ENCODE peak calls at places on chromosomes 7 and 10, in eight cellular contexts. One of them, this sample, is unnamed.

GRCh38 chr7:142460402-142461117 is 202.7 kb upstream of the PRSS58 start:
- DNase-seq in right lobe of liver: no peak
- DNase-seq in fibroblast of lung: peak
- DNase-seq in HFF-Myc: no peak
- DNase-seq in foreskin fibroblast: peak
- DNase-seq in AG04449: no peak
- DNase-seq in cardiac muscle cell: no peak
- DNase-seq in esophagus muscularis mucosa: no peak
- DNase-seq in this sample: no peak

GRCh38 chr7:102318482-102318971 is 31.9 kb downstream of the SH2B2 start:
- DNase-seq in right lobe of liver: no peak
- DNase-seq in fibroblast of lung: peak
- DNase-seq in HFF-Myc: no peak
- DNase-seq in foreskin fibroblast: peak
- DNase-seq in AG04449: no peak
- DNase-seq in cardiac muscle cell: no peak
- DNase-seq in esophagus muscularis mucosa: no peak
- DNase-seq in this sample: peak

GRCh38 chr10:60123172-60123571 is 216.8 kb upstream of the CCDC6 start:
- DNase-seq in right lobe of liver: no peak
- DNase-seq in fibroblast of lung: peak
- DNase-seq in HFF-Myc: peak
- DNase-seq in foreskin fibroblast: peak
- DNase-seq in AG04449: no peak
- DNase-seq in cardiac muscle cell: no peak
- DNase-seq in esophagus muscularis mucosa: no peak
- DNase-seq in this sample: no peak

GRCh38 chr7:134562136-134562535 is 13.2 kb downstream of the AKR1B15 start:
- DNase-seq in right lobe of liver: no peak
- DNase-seq in fibroblast of lung: peak
- DNase-seq in HFF-Myc: peak
- DNase-seq in foreskin fibroblast: peak
- DNase-seq in AG04449: peak
- DNase-seq in cardiac muscle cell: no peak
- DNase-seq in esophagus muscularis mucosa: no peak
- DNase-seq in this sample: no peak

GRCh38 chr10:75358121-75358520 is 43.4 kb downstream of the ZNF503 start:
- DNase-seq in right lobe of liver: no peak
- DNase-seq in fibroblast of lung: no peak
- DNase-seq in HFF-Myc: no peak
- DNase-seq in foreskin fibroblast: no peak
- DNase-seq in AG04449: no peak
- DNase-seq in cardiac muscle cell: no peak
- DNase-seq in esophagus muscularis mucosa: no peak
- DNase-seq in this sample: no peak

GRCh38 chr7:140653319-140654108 is 12.9 kb upstream of the DENND2A start:
- DNase-seq in right lobe of liver: peak
- DNase-seq in fibroblast of lung: peak
- DNase-seq in HFF-Myc: peak
- DNase-seq in foreskin fibroblast: peak
- DNase-seq in AG04449: no peak
- DNase-seq in cardiac muscle cell: peak
- DNase-seq in esophagus muscularis mucosa: no peak
- DNase-seq in this sample: peak

GRCh38 chr10:128587689-128588088 is 461.5 kb upstream of the MKI67 start:
- DNase-seq in right lobe of liver: no peak
- DNase-seq in fibroblast of lung: no peak
- DNase-seq in HFF-Myc: no peak
- DNase-seq in foreskin fibroblast: no peak
- DNase-seq in AG04449: no peak
- DNase-seq in cardiac muscle cell: no peak
- DNase-seq in esophagus muscularis mucosa: no peak
- DNase-seq in this sample: no peak

GRCh38 chr7:69880848-69881247 is 282.6 kb downstream of the AUTS2 start:
- DNase-seq in right lobe of liver: no peak
- DNase-seq in fibroblast of lung: no peak
- DNase-seq in HFF-Myc: no peak
- DNase-seq in foreskin fibroblast: no peak
- DNase-seq in AG04449: no peak
- DNase-seq in cardiac muscle cell: no peak
- DNase-seq in esophagus muscularis mucosa: no peak
- DNase-seq in this sample: no peak

GRCh38 chr10:124707546-124707945 is 36.6 kb downstream of the FAM53B start:
- DNase-seq in right lobe of liver: peak
- DNase-seq in fibroblast of lung: no peak
- DNase-seq in HFF-Myc: no peak
- DNase-seq in foreskin fibroblast: no peak
- DNase-seq in AG04449: no peak
- DNase-seq in cardiac muscle cell: no peak
- DNase-seq in esophagus muscularis mucosa: no peak
- DNase-seq in this sample: peak

GRCh38 chr10:104640339-104641149 is 546 bp upstream of the SORCS3 start:
- DNase-seq in right lobe of liver: no peak
- DNase-seq in fibroblast of lung: no peak
- DNase-seq in HFF-Myc: no peak
- DNase-seq in foreskin fibroblast: peak
- DNase-seq in AG04449: no peak
- DNase-seq in cardiac muscle cell: peak
- DNase-seq in esophagus muscularis mucosa: peak
- DNase-seq in this sample: no peak
- H3K4me3 ChIP-seq in right lobe of liver: no peak
- H3K4me3 ChIP-seq in fibroblast of lung: no peak
- H3K4me3 ChIP-seq in HFF-Myc: no peak
- H3K4me3 ChIP-seq in foreskin fibroblast: no peak
- H3K4me3 ChIP-seq in AG04449: no peak
- H3K4me3 ChIP-seq in cardiac muscle cell: peak
- H3K4me3 ChIP-seq in esophagus muscularis mucosa: peak
- H3K4me3 ChIP-seq in this sample: peak

DNA sequence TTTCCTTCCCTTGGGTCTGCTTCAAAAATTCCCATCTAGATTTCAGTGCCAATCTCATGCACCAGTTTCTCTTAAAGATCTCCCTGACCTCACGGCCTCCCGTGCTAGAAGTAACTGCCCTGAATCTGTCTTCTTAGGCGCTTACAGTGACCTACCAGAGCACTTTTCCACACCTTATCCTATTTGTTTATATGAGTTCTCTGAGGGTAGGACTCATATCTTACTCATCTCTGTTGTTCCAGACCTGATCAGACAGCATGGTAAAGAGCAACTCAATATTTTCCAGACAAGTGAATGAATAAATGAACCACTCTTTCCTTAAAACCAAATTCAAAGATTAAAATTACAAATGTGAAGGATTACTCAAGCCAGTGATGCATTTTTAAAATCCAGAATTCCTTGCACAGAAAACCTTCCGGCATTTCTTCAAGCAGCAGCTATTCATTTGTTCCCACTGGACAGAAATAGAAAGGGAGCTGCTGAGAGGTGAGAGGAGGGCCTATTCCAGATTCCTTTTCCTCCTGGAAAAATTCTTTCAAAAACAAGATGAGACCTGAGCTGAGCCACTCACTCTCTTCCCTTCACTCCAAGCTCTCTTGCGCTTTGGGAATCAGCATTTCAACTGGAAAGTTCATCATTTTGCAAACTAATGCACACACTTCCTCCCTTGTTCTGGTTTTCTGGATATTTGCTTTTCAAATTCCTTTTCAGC is 94.6 kb downstream of the ELMO1 start:
- DNase-seq in right lobe of liver: no peak
- DNase-seq in fibroblast of lung: no peak
- DNase-seq in HFF-Myc: no peak
- DNase-seq in foreskin fibroblast: no peak
- DNase-seq in AG04449: no peak
- DNase-seq in cardiac muscle cell: peak
- DNase-seq in esophagus muscularis mucosa: no peak
- DNase-seq in this sample: no peak
- H3K4me3 ChIP-seq in right lobe of liver: no peak
- H3K4me3 ChIP-seq in fibroblast of lung: no peak
- H3K4me3 ChIP-seq in HFF-Myc: no peak
- H3K4me3 ChIP-seq in foreskin fibroblast: no peak
- H3K4me3 ChIP-seq in AG04449: no peak
- H3K4me3 ChIP-seq in cardiac muscle cell: no peak
- H3K4me3 ChIP-seq in esophagus muscularis mucosa: no peak
- H3K4me3 ChIP-seq in this sample: peak

GRCh38 chr10:80196950-80197315 is 8.4 kb downstream of the ANXA11 start:
- DNase-seq in right lobe of liver: no peak
- DNase-seq in fibroblast of lung: no peak
- DNase-seq in HFF-Myc: no peak
- DNase-seq in foreskin fibroblast: no peak
- DNase-seq in AG04449: no peak
- DNase-seq in cardiac muscle cell: no peak
- DNase-seq in esophagus muscularis mucosa: no peak
- DNase-seq in this sample: no peak

GRCh38 chr10:80197972-80198591 is 7.3 kb downstream of the ANXA11 start:
- DNase-seq in right lobe of liver: no peak
- DNase-seq in fibroblast of lung: no peak
- DNase-seq in HFF-Myc: no peak
- DNase-seq in foreskin fibroblast: no peak
- DNase-seq in AG04449: no peak
- DNase-seq in cardiac muscle cell: no peak
- DNase-seq in esophagus muscularis mucosa: no peak
- DNase-seq in this sample: no peak

GRCh38 chr10:80195046-80195574 is 10.2 kb downstream of the ANXA11 start:
- DNase-seq in right lobe of liver: no peak
- DNase-seq in fibroblast of lung: no peak
- DNase-seq in HFF-Myc: no peak
- DNase-seq in foreskin fibroblast: no peak
- DNase-seq in AG04449: no peak
- DNase-seq in cardiac muscle cell: no peak
- DNase-seq in esophagus muscularis mucosa: no peak
- DNase-seq in this sample: no peak

GRCh38 chr10:80194373-80195045 is 10.8 kb downstream of the ANXA11 start:
- DNase-seq in right lobe of liver: no peak
- DNase-seq in fibroblast of lung: no peak
- DNase-seq in HFF-Myc: no peak
- DNase-seq in foreskin fibroblast: no peak
- DNase-seq in AG04449: no peak
- DNase-seq in cardiac muscle cell: no peak
- DNase-seq in esophagus muscularis mucosa: no peak
- DNase-seq in this sample: no peak

GRCh38 chr10:80196270-80196949 is 8.9 kb downstream of the ANXA11 start:
- DNase-seq in right lobe of liver: peak
- DNase-seq in fibroblast of lung: peak
- DNase-seq in HFF-Myc: no peak
- DNase-seq in foreskin fibroblast: peak
- DNase-seq in AG04449: no peak
- DNase-seq in cardiac muscle cell: peak
- DNase-seq in esophagus muscularis mucosa: no peak
- DNase-seq in this sample: peak
- H3K4me3 ChIP-seq in right lobe of liver: peak
- H3K4me3 ChIP-seq in fibroblast of lung: no peak
- H3K4me3 ChIP-seq in HFF-Myc: no peak
- H3K4me3 ChIP-seq in foreskin fibroblast: no peak
- H3K4me3 ChIP-seq in AG04449: no peak
- H3K4me3 ChIP-seq in cardiac muscle cell: no peak
- H3K4me3 ChIP-seq in esophagus muscularis mucosa: no peak
- H3K4me3 ChIP-seq in this sample: peak

GRCh38 chr10:111078505-111079185 is 1.8 kb downstream of the ADRA2A start:
- DNase-seq in right lobe of liver: no peak
- DNase-seq in fibroblast of lung: no peak
- DNase-seq in HFF-Myc: no peak
- DNase-seq in foreskin fibroblast: no peak
- DNase-seq in AG04449: no peak
- DNase-seq in cardiac muscle cell: no peak
- DNase-seq in esophagus muscularis mucosa: no peak
- DNase-seq in this sample: no peak

GRCh38 chr10:111079781-111080180 is 3.0 kb downstream of the ADRA2A start:
- DNase-seq in right lobe of liver: no peak
- DNase-seq in fibroblast of lung: no peak
- DNase-seq in HFF-Myc: no peak
- DNase-seq in foreskin fibroblast: no peak
- DNase-seq in AG04449: no peak
- DNase-seq in cardiac muscle cell: no peak
- DNase-seq in esophagus muscularis mucosa: no peak
- DNase-seq in this sample: no peak

GRCh38 chr10:111080224-111080623 is 3.4 kb downstream of the ADRA2A start:
- DNase-seq in right lobe of liver: no peak
- DNase-seq in fibroblast of lung: no peak
- DNase-seq in HFF-Myc: no peak
- DNase-seq in foreskin fibroblast: no peak
- DNase-seq in AG04449: no peak
- DNase-seq in cardiac muscle cell: no peak
- DNase-seq in esophagus muscularis mucosa: no peak
- DNase-seq in this sample: no peak

GRCh38 chr10:111077715-111078504 is 1.1 kb downstream of the ADRA2A start:
- DNase-seq in right lobe of liver: no peak
- DNase-seq in fibroblast of lung: no peak
- DNase-seq in HFF-Myc: no peak
- DNase-seq in foreskin fibroblast: peak
- DNase-seq in AG04449: no peak
- DNase-seq in cardiac muscle cell: no peak
- DNase-seq in esophagus muscularis mucosa: peak
- DNase-seq in this sample: no peak

GRCh38 chr10:111079241-111079760 is 2.5 kb downstream of the ADRA2A start:
- DNase-seq in right lobe of liver: no peak
- DNase-seq in fibroblast of lung: no peak
- DNase-seq in HFF-Myc: no peak
- DNase-seq in foreskin fibroblast: no peak
- DNase-seq in AG04449: no peak
- DNase-seq in cardiac muscle cell: no peak
- DNase-seq in esophagus muscularis mucosa: no peak
- DNase-seq in this sample: no peak
- H3K4me3 ChIP-seq in right lobe of liver: no peak
- H3K4me3 ChIP-seq in fibroblast of lung: no peak
- H3K4me3 ChIP-seq in HFF-Myc: no peak
- H3K4me3 ChIP-seq in foreskin fibroblast: no peak
- H3K4me3 ChIP-seq in AG04449: no peak
- H3K4me3 ChIP-seq in cardiac muscle cell: no peak
- H3K4me3 ChIP-seq in esophagus muscularis mucosa: no peak
- H3K4me3 ChIP-seq in this sample: no peak

DNA sequence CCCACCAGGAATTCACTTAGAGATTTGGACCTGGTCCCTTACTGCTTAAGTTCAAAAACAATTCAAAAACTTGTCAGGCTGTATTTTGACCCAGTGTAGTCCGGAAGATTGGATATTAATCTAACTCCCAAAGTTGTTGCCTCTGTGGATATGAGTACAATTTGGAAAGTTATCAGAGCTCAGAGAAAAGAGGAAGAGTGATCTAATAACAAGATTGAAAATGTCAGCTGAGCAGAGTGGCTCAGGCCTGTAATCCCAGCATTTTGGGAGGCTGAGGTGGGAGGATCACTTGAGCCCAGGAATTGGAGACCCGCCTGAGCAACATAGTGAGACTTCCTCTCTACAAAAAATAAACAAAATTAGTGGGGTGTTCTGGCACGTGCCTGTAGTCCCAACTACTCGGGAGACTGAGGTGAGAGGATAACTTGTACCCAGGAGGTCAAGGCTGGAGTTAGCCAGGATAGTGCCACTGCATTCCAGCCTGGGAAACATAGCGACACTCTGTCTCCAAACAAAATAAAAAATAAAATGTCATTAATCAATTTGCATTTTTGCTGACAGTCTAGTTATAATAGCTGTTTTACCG is 3.2 kb upstream of the ASCC1 start:
- DNase-seq in right lobe of liver: no peak
- DNase-seq in fibroblast of lung: no peak
- DNase-seq in HFF-Myc: no peak
- DNase-seq in foreskin fibroblast: no peak
- DNase-seq in AG04449: no peak
- DNase-seq in cardiac muscle cell: no peak
- DNase-seq in esophagus muscularis mucosa: no peak
- DNase-seq in this sample: peak
- H3K4me3 ChIP-seq in right lobe of liver: no peak
- H3K4me3 ChIP-seq in fibroblast of lung: no peak
- H3K4me3 ChIP-seq in HFF-Myc: no peak
- H3K4me3 ChIP-seq in foreskin fibroblast: no peak
- H3K4me3 ChIP-seq in AG04449: no peak
- H3K4me3 ChIP-seq in cardiac muscle cell: no peak
- H3K4me3 ChIP-seq in esophagus muscularis mucosa: peak
- H3K4me3 ChIP-seq in this sample: no peak

GRCh38 chr7:131745645-131746248 is 189.3 kb upstream of the PODXL start:
- DNase-seq in right lobe of liver: no peak
- DNase-seq in fibroblast of lung: peak
- DNase-seq in HFF-Myc: no peak
- DNase-seq in foreskin fibroblast: peak
- DNase-seq in AG04449: no peak
- DNase-seq in cardiac muscle cell: peak
- DNase-seq in esophagus muscularis mucosa: no peak
- DNase-seq in this sample: no peak
- H3K4me3 ChIP-seq in right lobe of liver: no peak
- H3K4me3 ChIP-seq in fibroblast of lung: no peak
- H3K4me3 ChIP-seq in HFF-Myc: no peak
- H3K4me3 ChIP-seq in foreskin fibroblast: no peak
- H3K4me3 ChIP-seq in AG04449: no peak
- H3K4me3 ChIP-seq in cardiac muscle cell: no peak
- H3K4me3 ChIP-seq in esophagus muscularis mucosa: no peak
- H3K4me3 ChIP-seq in this sample: no peak